ENCODE peak calls at places on chromosomes 4 and X, in four cellular contexts. One of them, this sample, is unnamed.

GRCh38 chr4:70530997-70531396 is 12.6 kb downstream of the AMTN start:
- DNase-seq in lower lobe of right lung: no peak
- DNase-seq in glomerular endothelial cell: no peak
- DNase-seq in CD4-positive, alpha-beta memory T cell: no peak
- DNase-seq in this sample: no peak

GRCh38 chr4:109990307-109991257 is 77.9 kb downstream of the EGF start:
- DNase-seq in lower lobe of right lung: no peak
- DNase-seq in CD4-positive, alpha-beta memory T cell: no peak
- DNase-seq in glomerular endothelial cell: no peak
- DNase-seq in this sample: no peak

GRCh38 chrX:10259716-10260115 is 102.9 kb downstream of the CLCN4 start:
- DNase-seq in lower lobe of right lung: no peak
- DNase-seq in glomerular endothelial cell: no peak
- DNase-seq in CD4-positive, alpha-beta memory T cell: no peak
- DNase-seq in this sample: peak; percentile 89

GRCh38 chrX:46617906-46618305 is 44.3 kb downstream of the CHST7 start:
- DNase-seq in CD4-positive, alpha-beta memory T cell: no peak
- DNase-seq in glomerular endothelial cell: no peak
- DNase-seq in lower lobe of right lung: no peak
- DNase-seq in this sample: no peak

GRCh38 chr4:4549534-4549933 is 7.7 kb upstream of the STX18 start:
- DNase-seq in CD4-positive, alpha-beta memory T cell: no peak
- DNase-seq in glomerular endothelial cell: peak; percentile 7
- DNase-seq in lower lobe of right lung: no peak
- DNase-seq in this sample: peak; percentile 56

GRCh38 chrX:40383360-40383759 is 197.4 kb upstream of the ATP6AP2 start:
- DNase-seq in glomerular endothelial cell: no peak
- DNase-seq in lower lobe of right lung: no peak
- DNase-seq in CD4-positive, alpha-beta memory T cell: no peak
- DNase-seq in this sample: no peak

GRCh38 chr4:110119880-110120279 is 78.5 kb downstream of the ELOVL6 start:
- DNase-seq in glomerular endothelial cell: no peak
- DNase-seq in CD4-positive, alpha-beta memory T cell: no peak
- DNase-seq in lower lobe of right lung: no peak
- DNase-seq in this sample: peak; percentile 72

GRCh38 chr4:58225460-58225859 is 1115.3 kb upstream of the IGFBP7 start:
- DNase-seq in CD4-positive, alpha-beta memory T cell: no peak
- DNase-seq in lower lobe of right lung: no peak
- DNase-seq in glomerular endothelial cell: no peak
- DNase-seq in this sample: no peak

GRCh38 chrX:24482823-24483410 is 17.8 kb downstream of the PDK3 start:
- DNase-seq in glomerular endothelial cell: no peak
- DNase-seq in CD4-positive, alpha-beta memory T cell: no peak
- DNase-seq in lower lobe of right lung: no peak
- DNase-seq in this sample: no peak

GRCh38 chr4:6732441-6733357 is 16.7 kb downstream of the BLOC1S4 start:
- DNase-seq in glomerular endothelial cell: no peak
- DNase-seq in CD4-positive, alpha-beta memory T cell: no peak
- DNase-seq in lower lobe of right lung: peak; percentile 80
- DNase-seq in this sample: peak; percentile 91

GRCh38 chr4:87275311-87275710 is 47.4 kb downstream of the HSD17B13 start:
- DNase-seq in lower lobe of right lung: no peak
- DNase-seq in CD4-positive, alpha-beta memory T cell: no peak
- DNase-seq in glomerular endothelial cell: no peak
- DNase-seq in this sample: no peak

GRCh38 chr4:93771640-93772411 is 56.7 kb upstream of the ATOH1 start:
- DNase-seq in lower lobe of right lung: no peak
- DNase-seq in CD4-positive, alpha-beta memory T cell: no peak
- DNase-seq in glomerular endothelial cell: no peak
- DNase-seq in this sample: peak; percentile 1

GRCh38 chr4:135243960-135244561 is 1042.5 kb upstream of the PABPC4L start:
- DNase-seq in lower lobe of right lung: no peak
- DNase-seq in glomerular endothelial cell: no peak
- DNase-seq in CD4-positive, alpha-beta memory T cell: no peak
- DNase-seq in this sample: peak; percentile 45

GRCh38 chrX:47091149-47091775 is 13.0 kb downstream of the RGN start:
- DNase-seq in glomerular endothelial cell: no peak
- DNase-seq in lower lobe of right lung: no peak
- DNase-seq in CD4-positive, alpha-beta memory T cell: no peak
- DNase-seq in this sample: peak; percentile 12

GRCh38 chr4:98976716-98977115 is 18.8 kb upstream of the METAP1 start:
- DNase-seq in CD4-positive, alpha-beta memory T cell: no peak
- DNase-seq in glomerular endothelial cell: no peak
- DNase-seq in lower lobe of right lung: no peak
- DNase-seq in this sample: peak; percentile 76

GRCh38 chr4:112036881-112037280 is 108.4 kb upstream of the FAM241A start:
- DNase-seq in lower lobe of right lung: no peak
- DNase-seq in glomerular endothelial cell: no peak
- DNase-seq in CD4-positive, alpha-beta memory T cell: no peak
- DNase-seq in this sample: peak; percentile 1

GRCh38 chr4:120869511-120870278 is 52.8 kb downstream of the PRDM5 start:
- DNase-seq in lower lobe of right lung: no peak
- DNase-seq in CD4-positive, alpha-beta memory T cell: no peak
- DNase-seq in glomerular endothelial cell: no peak
- DNase-seq in this sample: no peak

GRCh38 chr4:118811008-118811764 is 24.7 kb downstream of the SEC24D start:
- DNase-seq in lower lobe of right lung: no peak
- DNase-seq in glomerular endothelial cell: no peak
- DNase-seq in CD4-positive, alpha-beta memory T cell: no peak
- DNase-seq in this sample: peak; percentile 94

GRCh38 chr4:167435786-167436185 is 201.5 kb upstream of the SPOCK3 start:
- DNase-seq in glomerular endothelial cell: no peak
- DNase-seq in lower lobe of right lung: no peak
- DNase-seq in CD4-positive, alpha-beta memory T cell: no peak
- DNase-seq in this sample: no peak

GRCh38 chr4:61443813-61444510 is 243.8 kb downstream of the ADGRL3 start:
- DNase-seq in CD4-positive, alpha-beta memory T cell: no peak
- DNase-seq in glomerular endothelial cell: no peak
- DNase-seq in lower lobe of right lung: no peak
- DNase-seq in this sample: peak; percentile 6

GRCh38 chr4:42995343-42995944 is 102.9 kb downstream of the GRXCR1 start:
- DNase-seq in CD4-positive, alpha-beta memory T cell: no peak
- DNase-seq in lower lobe of right lung: no peak
- DNase-seq in glomerular endothelial cell: no peak
- DNase-seq in this sample: no peak

GRCh38 chrX:78614264-78614663 is 44.9 kb downstream of the RTL3 start:
- DNase-seq in CD4-positive, alpha-beta memory T cell: no peak
- DNase-seq in glomerular endothelial cell: no peak
- DNase-seq in lower lobe of right lung: no peak
- DNase-seq in this sample: no peak

GRCh38 chr4:147247577-147247976 is 233.3 kb upstream of the EDNRA start:
- DNase-seq in CD4-positive, alpha-beta memory T cell: no peak
- DNase-seq in glomerular endothelial cell: no peak
- DNase-seq in lower lobe of right lung: no peak
- DNase-seq in this sample: peak; percentile 40

GRCh38 chrX:46630141-46630540 is 56.6 kb downstream of the CHST7 start:
- DNase-seq in CD4-positive, alpha-beta memory T cell: no peak
- DNase-seq in lower lobe of right lung: no peak
- DNase-seq in glomerular endothelial cell: no peak
- DNase-seq in this sample: peak; percentile 64

GRCh38 chrX:19886888-19887531 is 390 bp downstream of the SH3KBP1 start:
- DNase-seq in CD4-positive, alpha-beta memory T cell: no peak
- DNase-seq in glomerular endothelial cell: no peak
- DNase-seq in lower lobe of right lung: peak; percentile 51
- DNase-seq in this sample: peak; percentile 22

GRCh38 chr4:10623241-10623640 is 61.3 kb downstream of the CLNK start:
- DNase-seq in CD4-positive, alpha-beta memory T cell: no peak
- DNase-seq in lower lobe of right lung: no peak
- DNase-seq in glomerular endothelial cell: no peak
- DNase-seq in this sample: no peak

GRCh38 chrX:140050906-140051305 is 85.6 kb upstream of the CXorf66 start:
- DNase-seq in CD4-positive, alpha-beta memory T cell: no peak
- DNase-seq in lower lobe of right lung: no peak
- DNase-seq in glomerular endothelial cell: no peak
- DNase-seq in this sample: peak; percentile 1

GRCh38 chrX:118325453-118325852 is 20.5 kb upstream of the WDR44 start:
- DNase-seq in CD4-positive, alpha-beta memory T cell: no peak
- DNase-seq in glomerular endothelial cell: no peak
- DNase-seq in lower lobe of right lung: no peak
- DNase-seq in this sample: no peak

GRCh38 chr4:169270156-169270809 is 473 bp downstream of the SH3RF1 start:
- DNase-seq in CD4-positive, alpha-beta memory T cell: peak; percentile 1
- DNase-seq in lower lobe of right lung: peak; percentile 75
- DNase-seq in glomerular endothelial cell: no peak
- DNase-seq in this sample: peak; percentile 62

GRCh38 chr4:1234296-1234695 is 14.6 kb downstream of the CTBP1 start:
- DNase-seq in CD4-positive, alpha-beta memory T cell: no peak
- DNase-seq in lower lobe of right lung: peak; percentile 41
- DNase-seq in glomerular endothelial cell: no peak
- DNase-seq in this sample: peak; percentile 59

GRCh38 chrX:11913001-11913400 is 155.0 kb downstream of the MSL3 start:
- DNase-seq in glomerular endothelial cell: no peak
- DNase-seq in CD4-positive, alpha-beta memory T cell: no peak
- DNase-seq in lower lobe of right lung: no peak
- DNase-seq in this sample: peak; percentile 0

GRCh38 chr4:165515201-165515600 is 136.4 kb downstream of the CPE start:
- DNase-seq in lower lobe of right lung: no peak
- DNase-seq in CD4-positive, alpha-beta memory T cell: no peak
- DNase-seq in glomerular endothelial cell: no peak
- DNase-seq in this sample: no peak